ENCODE peak calls at places on chromosome 9, in seven cellular contexts. Q is stimulated activated CD4-positive, alpha-beta T cell treated with anti-CD3 and anti-CD28 coated beads, Interleukin-12 subunit alpha, Interleukin-12 subunit beta, amount 100 ng/mL, for 4 hours; L is endothelial cell; B is neuronal stem cell; T is erythroblast; A is HCT116; F is T-cell. C is an unnamed sample.

GRCh38 chr9:26888271-26888670 is 4.3 kb downstream of the CAAP1 start:
- DNase-seq in T (no peak), A (no peak), B (no peak), F (no peak), L (no peak), Q (no peak), C (no peak)

GRCh38 chr9:114652776-114653555 is 4.6 kb downstream of the TEX53 start:
- DNase-seq in B (no peak), A (no peak), Q (no peak), F (no peak), L (no peak), T (no peak), C (no peak)

GRCh38 chr9:73133921-73134407 is 17.7 kb upstream of the ANXA1 start:
- DNase-seq in A (no peak), L (no peak), Q (no peak), F (no peak), T (peak), B (no peak), C (no peak)

GRCh38 chr9:94780516-94780950 is 54.0 kb downstream of the AOPEP start:
- DNase-seq in F (no peak), Q (no peak), B (no peak), T (peak), A (no peak), L (no peak), C (no peak)

GRCh38 chr9:886886-887285 is 45.4 kb downstream of the DMRT1 start:
- DNase-seq in B (no peak), A (no peak), T (no peak), L (no peak), Q (no peak), F (no peak), C (no peak)

GRCh38 chr9:16705121-16705604 is 165.3 kb downstream of the BNC2 start:
- DNase-seq in B (peak), T (no peak), Q (no peak), F (no peak), L (peak), A (no peak), C (no peak)

GRCh38 chr9:77667151-77667550 is 19.0 kb upstream of the GNA14 start:
- DNase-seq in F (no peak), A (no peak), L (no peak), Q (no peak), B (no peak), T (no peak), C (no peak)

GRCh38 chr9:81604306-81605153 is 84.8 kb downstream of the TLE1 start:
- DNase-seq in Q (no peak), B (no peak), F (no peak), L (no peak), A (no peak), T (no peak), C (no peak)

GRCh38 chr9:30348904-30349303 is 2035.5 kb upstream of the ACO1 start:
- DNase-seq in T (no peak), Q (no peak), L (no peak), A (no peak), F (no peak), B (no peak), C (no peak)

GRCh38 chr9:76342862-76343261 is 51.4 kb downstream of the RFK start:
- DNase-seq in B (no peak), Q (no peak), T (no peak), A (no peak), F (no peak), L (no peak), C (no peak)

GRCh38 chr9:124897570-124898460 is 35.9 kb downstream of the ARPC5L start:
- DNase-seq in F (no peak), T (no peak), B (no peak), Q (no peak), A (no peak), L (no peak), C (no peak)